ENCODE peak calls at places on chromosomes 1 and 21, in five cellular contexts. F is HCT116, I is K562, O is GM12878, U is SK-N-SH. M is an unnamed sample.

GRCh38 chr1:54516249-54516920 is 31.6 kb upstream of the ACOT11 start:
- DNase-seq in O (no peak), F (no peak), I (no peak), U (no peak), M (no peak)

GRCh38 chr1:239545466-239545865 is 159.1 kb downstream of the CHRM3 start:
- DNase-seq in I (no peak), U (no peak), O (no peak), F (no peak), M (no peak)

GRCh38 chr1:12112711-12113161 is 49.6 kb downstream of the TNFRSF8 start:
- DNase-seq in F (no peak), I (no peak), O (no peak), U (no peak), M (no peak)

GRCh38 chr21:45970674-45971486 is 10.7 kb upstream of the COL6A1 start:
- DNase-seq in O (no peak), I (peak), F (no peak), U (peak), M (no peak)

GRCh38 chr21:46664316-46664995 is 29.0 kb downstream of the PRMT2 start:
- DNase-seq in U (no peak), F (no peak), I (no peak), O (no peak), M (no peak)

GRCh38 chr1:147494998-147495580 is 46.2 kb upstream of the BCL9 start:
- DNase-seq in U (peak), O (peak), F (peak), I (peak), M (no peak)

GRCh38 chr1:89794406-89794805 is 26.4 kb upstream of the LRRC8D start:
- DNase-seq in U (no peak), I (no peak), O (no peak), F (no peak), M (no peak)

GRCh38 chr1:220803401-220804201 is 16.9 kb downstream of the MTARC1 start:
- DNase-seq in O (no peak), F (no peak), U (peak), I (peak), M (no peak)

GRCh38 chr1:161506336-161507223 is 1.3 kb downstream of the FCGR2A start:
- DNase-seq in U (no peak), F (no peak), O (no peak), I (peak), M (peak)

GRCh38 chr1:41758490-41758889 is 160.2 kb downstream of the HIVEP3 start:
- DNase-seq in F (no peak), O (no peak), I (no peak), U (no peak), M (no peak)

GRCh38 chr1:24898152-24898908 is 31.7 kb downstream of the RUNX3 start:
- DNase-seq in I (peak), O (no peak), U (peak), F (peak), M (no peak)

GRCh38 chr21:39109163-39109530 is 74.1 kb downstream of the PSMG1 start:
- DNase-seq in U (no peak), F (no peak), O (no peak), I (no peak), M (no peak)

GRCh38 chr1:160148121-160148520 is 3.3 kb upstream of the ATP1A4 start:
- DNase-seq in U (no peak), I (no peak), F (no peak), O (no peak), M (no peak)

GRCh38 chr1:34113887-34114286 is 51.1 kb downstream of the CSMD2 start:
- DNase-seq in F (peak), U (peak), O (no peak), I (no peak), M (no peak)

GRCh38 chr1:151970128-151970527 is 23.5 kb downstream of the S100A10 start:
- DNase-seq in U (no peak), F (no peak), O (no peak), I (no peak), M (no peak)

GRCh38 chr1:117654485-117655219 is 48.8 kb downstream of the TENT5C start:
- DNase-seq in O (peak), U (no peak), F (no peak), I (no peak), M (no peak)
- TF ChIP-seq POLR2AphosphoS5 in O (no peak), U (no peak), F (no peak), I (no peak), M (no peak)

GRCh38 chr1:184890539-184890973 is 83.8 kb downstream of the NIBAN1 start:
- DNase-seq in U (no peak), F (no peak), O (no peak), I (no peak), M (no peak)
- H3K9ac ChIP-seq in U (peak), F (no peak), O (no peak), I (no peak), M (no peak)

DNA sequence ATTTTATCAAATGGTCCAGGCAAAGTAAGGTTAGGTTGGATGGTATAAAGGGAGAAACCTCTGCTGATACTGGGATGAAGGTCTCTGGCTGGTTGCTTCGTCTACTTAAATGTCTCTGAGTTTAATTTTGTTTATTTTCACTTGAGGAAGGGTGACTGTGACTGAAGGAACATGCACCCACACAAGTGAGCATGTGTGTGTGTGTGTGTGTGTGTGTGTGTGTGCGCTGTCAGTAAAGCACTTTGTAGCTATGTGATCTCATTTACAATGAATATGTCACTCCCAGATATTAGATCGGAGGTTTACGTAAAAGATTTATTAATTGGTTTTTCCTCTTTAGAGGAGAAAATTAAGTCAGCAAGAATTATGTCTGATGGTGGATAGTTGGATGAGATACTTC is 4.4 kb downstream of the FOXD2 start:
- DNase-seq in O (no peak), I (no peak), F (no peak), U (no peak), M (no peak)
- H3K4me3 ChIP-seq in O (no peak), I (no peak), F (no peak), U (no peak), M (no peak)

GRCh38 chr1:177270863-177271262 is 100.1 kb downstream of the BRINP2 start:
- DNase-seq in U (no peak), I (no peak), O (no peak), F (no peak), M (no peak)

GRCh38 chr1:177278626-177279390 is 108.0 kb downstream of the BRINP2 start:
- DNase-seq in I (no peak), O (no peak), U (no peak), F (no peak), M (no peak)

GRCh38 chr1:177274687-177275211 is 104.0 kb downstream of the BRINP2 start:
- DNase-seq in I (no peak), O (no peak), U (no peak), F (no peak), M (no peak)
- TF ChIP-seq POLR2AphosphoS5 in I (no peak), O (no peak), U (no peak), F (no peak), M (no peak)

GRCh38 chr1:31796707-31797106 is 19.1 kb downstream of the SPOCD1 start:
- DNase-seq in U (no peak), I (no peak), F (no peak), O (no peak), M (no peak)

GRCh38 chr1:31797216-31797615 is 18.6 kb downstream of the SPOCD1 start:
- DNase-seq in F (no peak), O (no peak), I (no peak), U (no peak), M (no peak)

GRCh38 chr1:31799196-31799894 is 16.5 kb downstream of the SPOCD1 start:
- DNase-seq in I (no peak), F (no peak), U (no peak), O (no peak), M (no peak)

GRCh38 chr1:31798433-31799195 is 17.2 kb downstream of the SPOCD1 start:
- DNase-seq in O (no peak), U (no peak), I (no peak), F (no peak), M (no peak)

GRCh38 chr1:31798086-31798432 is 17.8 kb downstream of the SPOCD1 start:
- DNase-seq in U (no peak), F (no peak), O (no peak), I (no peak), M (no peak)
- H3K9ac ChIP-seq in U (peak), F (no peak), O (no peak), I (no peak), M (no peak)

DNA sequence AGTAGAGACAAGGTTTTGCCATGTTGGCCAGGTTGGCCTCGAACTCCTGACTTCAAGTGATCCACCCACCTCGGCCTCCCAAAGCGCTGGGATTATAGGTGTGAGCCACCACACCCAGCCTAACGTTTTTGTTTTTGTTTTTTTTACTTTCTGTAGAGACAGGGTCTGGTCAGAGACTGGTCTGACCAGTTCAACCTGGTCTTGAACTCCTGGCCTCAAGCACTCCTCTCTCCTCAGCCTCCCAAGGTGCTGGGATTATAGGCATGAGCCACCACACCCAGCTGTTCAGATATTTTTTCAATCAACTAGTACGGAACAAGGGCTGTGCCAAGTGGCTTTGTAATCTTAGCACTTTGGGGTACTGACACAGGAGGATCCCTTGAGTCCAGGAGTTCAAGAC is 209.5 kb downstream of the RERE start:
- DNase-seq in I (no peak), U (no peak), O (no peak), F (peak), M (no peak)
- H3K4me3 ChIP-seq in I (no peak), U (no peak), O (no peak), F (no peak), M (no peak)

GRCh38 chr1:192573499-192573898 is 2.1 kb upstream of the RGS1 start:
- DNase-seq in I (no peak), O (no peak), F (no peak), U (no peak), M (no peak)

GRCh38 chr1:192578144-192578909 is 2.8 kb downstream of the RGS1 start:
- DNase-seq in O (no peak), F (no peak), U (no peak), I (no peak), M (no peak)

GRCh38 chr1:192577145-192578140 is 1.9 kb downstream of the RGS1 start:
- DNase-seq in I (no peak), O (no peak), F (no peak), U (no peak), M (no peak)

GRCh38 chr1:192576190-192577144 is 894 bp downstream of the RGS1 start:
- DNase-seq in U (no peak), I (no peak), F (no peak), O (no peak), M (no peak)

DNA sequence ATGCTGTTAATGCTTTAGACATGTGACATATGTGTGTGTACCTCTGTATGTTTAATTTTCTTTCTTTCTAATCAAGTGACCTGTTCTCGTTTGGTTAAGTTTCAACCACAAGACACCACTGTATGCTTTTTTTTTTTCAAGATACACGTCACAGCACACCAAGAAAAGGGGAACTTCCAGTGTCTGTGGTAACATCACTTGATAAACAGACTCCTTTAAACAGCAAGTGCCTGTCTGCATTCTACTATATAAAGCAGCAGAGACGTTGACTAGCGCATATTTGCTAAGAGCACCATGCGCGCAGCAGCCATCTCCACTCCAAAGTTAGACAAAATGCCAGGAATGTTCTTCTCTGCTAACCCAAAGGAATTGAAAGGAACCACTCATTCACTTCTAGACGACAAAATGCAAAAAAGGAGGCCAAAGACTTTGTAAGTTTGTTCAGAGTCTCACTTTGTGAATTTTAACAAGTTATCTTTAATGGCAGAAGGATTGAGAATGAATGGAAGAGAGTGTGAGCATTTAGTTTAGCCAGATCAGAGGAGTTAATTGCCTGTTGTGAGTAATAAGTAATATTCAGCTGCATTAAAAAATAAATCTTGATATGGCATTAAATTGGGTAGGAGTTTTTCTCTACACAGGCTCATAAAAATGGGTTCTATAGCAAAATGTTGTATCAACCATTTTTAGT is at the start of gene RGS1:
- DNase-seq in I (no peak), F (no peak), U (no peak), O (peak), M (no peak)
- TF ChIP-seq POLR2AphosphoS5 in I (no peak), F (no peak), U (no peak), O (peak), M (no peak)

DNA sequence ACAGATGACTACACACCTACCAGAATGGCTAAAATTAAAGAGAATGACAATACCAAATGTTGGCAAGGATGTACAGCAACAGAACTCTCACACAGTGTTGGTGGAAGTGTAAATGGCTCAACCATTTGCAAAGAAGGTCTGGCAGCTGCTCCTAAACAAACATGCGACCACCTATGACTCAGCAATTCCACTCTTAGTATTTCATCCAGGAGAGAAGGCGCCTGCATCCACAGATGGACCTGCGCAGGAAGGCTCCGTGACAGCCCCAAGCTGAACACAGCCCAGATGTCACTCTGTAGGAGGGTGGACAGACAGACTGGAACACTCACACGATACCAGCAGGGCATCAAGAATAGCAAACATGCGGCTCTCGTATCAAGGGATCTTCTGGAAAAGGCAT is 6.7 kb downstream of the PTTG1IP start:
- DNase-seq in F (no peak), O (no peak), I (no peak), U (no peak), M (no peak)
- H3K9ac ChIP-seq in F (peak), O (no peak), I (no peak), U (no peak), M (no peak)

M was measured in SK-N-MC.